ENCODE peak calls at places on chromosome X, in five cellular contexts. One of them, this sample, is unnamed.

GRCh38 chrX:1481636-1482529 is 29.2 kb upstream of the ASMTL start:
- DNase-seq in stomach: peak; percentile 57
- DNase-seq in HepG2: peak; percentile 95
- DNase-seq in left ventricle myocardium inferior: peak; percentile 43
- DNase-seq in suprapubic skin: peak; percentile 81
- DNase-seq in this sample: peak; percentile 71

GRCh38 chrX:95760356-95760755 is 924.3 kb upstream of the DIAPH2 start:
- DNase-seq in stomach: no peak
- DNase-seq in HepG2: no peak
- DNase-seq in left ventricle myocardium inferior: no peak
- DNase-seq in suprapubic skin: no peak
- DNase-seq in this sample: no peak

GRCh38 chrX:154378059-154378798 is 866 bp upstream of the EMD start:
- DNase-seq in stomach: peak; percentile 70
- DNase-seq in HepG2: no peak
- DNase-seq in left ventricle myocardium inferior: peak; percentile 56
- DNase-seq in suprapubic skin: no peak
- DNase-seq in this sample: peak; percentile 86

GRCh38 chrX:48487362-48487785 is 11.4 kb downstream of the FTSJ1 start:
- DNase-seq in stomach: peak; percentile 57
- DNase-seq in HepG2: peak; percentile 30
- DNase-seq in left ventricle myocardium inferior: no peak
- DNase-seq in suprapubic skin: no peak
- DNase-seq in this sample: no peak

GRCh38 chrX:55142206-55142918 is 53.5 kb downstream of the PAGE2 start:
- DNase-seq in stomach: no peak
- DNase-seq in HepG2: peak; percentile 79
- DNase-seq in left ventricle myocardium inferior: no peak
- DNase-seq in suprapubic skin: no peak
- DNase-seq in this sample: no peak

GRCh38 chrX:93422693-93423092 is 250.7 kb downstream of the NAP1L3 start:
- DNase-seq in stomach: no peak
- DNase-seq in HepG2: peak; percentile 0
- DNase-seq in left ventricle myocardium inferior: no peak
- DNase-seq in suprapubic skin: no peak
- DNase-seq in this sample: no peak

GRCh38 chrX:132118361-132118760 is 9.5 kb downstream of the FRMD7 start:
- DNase-seq in stomach: no peak
- DNase-seq in HepG2: no peak
- DNase-seq in left ventricle myocardium inferior: no peak
- DNase-seq in suprapubic skin: no peak
- DNase-seq in this sample: no peak

GRCh38 chrX:101745046-101745445 is 85.4 kb upstream of the ARMCX2 start:
- DNase-seq in stomach: no peak
- DNase-seq in HepG2: no peak
- DNase-seq in left ventricle myocardium inferior: no peak
- DNase-seq in suprapubic skin: no peak
- DNase-seq in this sample: no peak

DNA sequence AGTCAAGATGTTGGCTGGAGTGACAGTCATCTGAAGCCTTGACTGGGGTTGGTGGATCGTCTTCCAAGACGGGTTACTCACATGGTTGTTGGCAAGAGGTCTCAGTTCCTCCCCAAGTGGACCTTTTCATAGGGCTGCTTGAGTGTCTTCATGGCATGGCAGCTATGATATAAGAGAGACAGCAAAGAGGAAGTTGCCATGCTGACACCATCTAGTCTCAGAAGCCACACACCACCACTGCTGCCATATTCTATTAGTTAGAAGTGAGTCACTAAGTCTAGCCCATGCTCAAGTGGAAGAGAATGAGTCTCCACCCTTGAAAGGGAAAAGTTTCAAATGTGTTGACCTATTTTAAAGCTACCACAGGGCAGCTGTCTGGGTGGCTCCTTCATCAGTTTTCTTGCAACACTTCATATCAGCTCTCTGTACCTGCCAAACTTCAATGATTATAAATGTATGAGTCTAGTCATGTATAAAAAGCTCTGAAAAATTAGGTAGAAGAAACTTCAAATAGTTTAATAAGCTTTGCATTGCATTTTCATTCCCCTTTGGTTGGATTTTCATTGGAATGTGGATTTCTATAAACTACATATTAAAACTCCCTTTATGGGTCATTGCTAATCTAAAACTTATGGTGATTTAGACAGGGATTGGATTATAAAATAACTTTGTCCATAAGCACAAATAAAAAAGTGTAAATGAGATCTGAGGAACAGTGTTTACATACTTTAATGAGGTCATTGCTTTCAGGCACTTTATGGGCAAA is 68.0 kb upstream of the ATXN3L start:
- DNase-seq in stomach: no peak
- DNase-seq in HepG2: no peak
- DNase-seq in left ventricle myocardium inferior: no peak
- DNase-seq in suprapubic skin: no peak
- DNase-seq in this sample: no peak
- H3K36me3 ChIP-seq in stomach: no peaks in the 10 kb centered on the region
- H3K36me3 ChIP-seq in HepG2: no peaks in the 10 kb centered on the region
- H3K36me3 ChIP-seq in left ventricle myocardium inferior: no peaks in the 10 kb centered on the region
- H3K36me3 ChIP-seq in suprapubic skin: no peaks in the 10 kb centered on the region
- H3K36me3 ChIP-seq in this sample: no peaks in the 10 kb centered on the region

GRCh38 chrX:107442914-107443527 is 6.4 kb upstream of the FRMPD3 start:
- DNase-seq in stomach: no peak
- DNase-seq in HepG2: no peak
- DNase-seq in left ventricle myocardium inferior: no peak
- DNase-seq in suprapubic skin: no peak
- DNase-seq in this sample: no peak
- H3K27me3 ChIP-seq in stomach: peaks cover 11% of the 10 kb centered on the region
- H3K27me3 ChIP-seq in HepG2: peaks cover 3% of the 10 kb centered on the region
- H3K27me3 ChIP-seq in left ventricle myocardium inferior: peaks cover 23% of the 10 kb centered on the region
- H3K27me3 ChIP-seq in suprapubic skin: no peaks in the 10 kb centered on the region
- H3K27me3 ChIP-seq in this sample: no peaks in the 10 kb centered on the region

DNA sequence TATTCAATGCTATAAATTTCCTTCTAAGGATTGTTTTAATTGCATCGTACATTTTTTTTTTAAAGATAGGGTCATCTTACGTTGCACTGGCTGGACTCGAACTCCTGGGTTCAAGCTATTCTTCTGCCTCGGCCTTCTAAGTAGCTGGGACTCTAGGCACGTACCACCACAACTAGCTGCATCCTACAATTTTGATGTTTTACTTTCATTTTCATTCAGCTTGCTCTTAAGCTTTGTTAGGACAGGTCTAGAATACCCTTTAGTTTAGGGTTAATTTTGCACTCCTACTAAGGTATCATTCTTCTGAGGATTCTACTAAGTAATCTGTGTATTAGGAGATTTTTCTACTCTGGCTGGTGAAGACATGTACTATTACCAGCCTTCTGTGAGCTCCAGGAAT is 50.2 kb upstream of the C1GALT1C1 start:
- DNase-seq in stomach: no peak
- DNase-seq in HepG2: no peak
- DNase-seq in left ventricle myocardium inferior: no peak
- DNase-seq in suprapubic skin: no peak
- DNase-seq in this sample: no peak
- TF ChIP-seq CTCF in stomach: no peak
- TF ChIP-seq CTCF in HepG2: no peak
- TF ChIP-seq CTCF in left ventricle myocardium inferior: no peak
- TF ChIP-seq CTCF in suprapubic skin: no peak
- TF ChIP-seq CTCF in this sample: no peak

GRCh38 chrX:47224896-47225290 is 6.4 kb downstream of the CDK16 start:
- DNase-seq in stomach: no peak
- DNase-seq in HepG2: no peak
- DNase-seq in left ventricle myocardium inferior: no peak
- DNase-seq in suprapubic skin: no peak
- DNase-seq in this sample: no peak
- H3K36me3 ChIP-seq in stomach: peaks cover 39% of the 10 kb centered on the region
- H3K36me3 ChIP-seq in HepG2: peaks cover 11% of the 10 kb centered on the region
- H3K36me3 ChIP-seq in left ventricle myocardium inferior: peaks cover 51% of the 10 kb centered on the region
- H3K36me3 ChIP-seq in suprapubic skin: peaks cover 61% of the 10 kb centered on the region
- H3K36me3 ChIP-seq in this sample: peaks cover 52% of the 10 kb centered on the region

This sample was measured in upper lobe of right lung.